ENCODE peak calls at places on chromosomes 5 and 9, in eight cellular contexts. Y, B, R, S, N, Z, A and T are unnamed samples. For H3K36me3, the result is how much of the 10 kb centered on the place peaks cover.

GRCh38 chr9:114621975-114622609 is 11.0 kb downstream of the TMEM268 start:
- DNase-seq in Y (no peak), B (no peak), R (no peak), S (no peak), N (peak), Z (no peak), A (no peak), T (no peak)

GRCh38 chr5:87190041-87190440 is 77.6 kb upstream of the RASA1 start:
- DNase-seq in Y (no peak), B (no peak), R (no peak), S (no peak), N (no peak), Z (no peak), A (no peak), T (no peak)

GRCh38 chr5:121976979-121977378 is 15.2 kb downstream of the SRFBP1 start:
- DNase-seq in Y (no peak), B (no peak), R (no peak), S (no peak), N (peak), Z (no peak), A (no peak), T (no peak)

GRCh38 chr9:2725126-2725525 is 7.8 kb downstream of the KCNV2 start:
- DNase-seq in Y (no peak), B (no peak), R (no peak), S (no peak), N (no peak), Z (no peak), A (no peak), T (no peak)

GRCh38 chr5:74945561-74946165 is 79.5 kb upstream of the FAM169A start:
- DNase-seq in Y (no peak), B (no peak), R (no peak), S (no peak), N (no peak), Z (no peak), A (no peak), T (no peak)

GRCh38 chr9:106980551-106981101 is 117.7 kb downstream of the ZNF462 start:
- DNase-seq in Y (no peak), B (no peak), R (no peak), S (no peak), N (no peak), Z (no peak), A (no peak), T (no peak)

GRCh38 chr5:96714951-96715451 is 52.8 kb downstream of the CAST start:
- DNase-seq in Y (peak), B (no peak), R (peak), S (no peak), N (peak), Z (no peak), A (no peak), T (peak)

GRCh38 chr5:134794136-134794535 is 35.6 kb downstream of the DDX46 start:
- DNase-seq in Y (no peak), B (no peak), R (no peak), S (no peak), N (peak), Z (no peak), A (no peak), T (no peak)

GRCh38 chr5:44568519-44568918 is 179.3 kb upstream of the FGF10 start:
- DNase-seq in Y (no peak), B (no peak), R (no peak), S (no peak), N (no peak), Z (no peak), A (no peak), T (no peak)

GRCh38 chr5:169599451-169599850 is 15.9 kb downstream of the SPDL1 start:
- DNase-seq in Y (no peak), B (no peak), R (no peak), S (no peak), N (no peak), Z (no peak), A (no peak), T (no peak)

GRCh38 chr5:96963267-96963666 is 27.4 kb downstream of the LNPEP start:
- DNase-seq in Y (no peak), B (no peak), R (peak), S (no peak), N (peak), Z (no peak), A (no peak), T (no peak)

GRCh38 chr9:122190597-122191381 is 31.1 kb downstream of the MORN5 start:
- DNase-seq in Y (peak), B (no peak), R (no peak), S (no peak), N (no peak), Z (no peak), A (no peak), T (no peak)

GRCh38 chr9:36867672-36868471 is 166.2 kb downstream of the PAX5 start:
- DNase-seq in Y (no peak), B (no peak), R (no peak), S (no peak), N (no peak), Z (no peak), A (no peak), T (peak)

GRCh38 chr5:138601444-138601843 is 26.2 kb upstream of the HSPA9 start:
- DNase-seq in Y (peak), B (no peak), R (no peak), S (no peak), N (peak), Z (no peak), A (no peak), T (no peak)

GRCh38 chr5:124527220-124527991 is 219.0 kb downstream of the ZNF608 start:
- DNase-seq in Y (no peak), B (no peak), R (no peak), S (no peak), N (peak), Z (no peak), A (no peak), T (peak)

GRCh38 chr5:138653502-138653901 is 78.3 kb upstream of the HSPA9 start:
- DNase-seq in Y (peak), B (no peak), R (no peak), S (no peak), N (peak), Z (no peak), A (peak), T (peak)

DNA sequence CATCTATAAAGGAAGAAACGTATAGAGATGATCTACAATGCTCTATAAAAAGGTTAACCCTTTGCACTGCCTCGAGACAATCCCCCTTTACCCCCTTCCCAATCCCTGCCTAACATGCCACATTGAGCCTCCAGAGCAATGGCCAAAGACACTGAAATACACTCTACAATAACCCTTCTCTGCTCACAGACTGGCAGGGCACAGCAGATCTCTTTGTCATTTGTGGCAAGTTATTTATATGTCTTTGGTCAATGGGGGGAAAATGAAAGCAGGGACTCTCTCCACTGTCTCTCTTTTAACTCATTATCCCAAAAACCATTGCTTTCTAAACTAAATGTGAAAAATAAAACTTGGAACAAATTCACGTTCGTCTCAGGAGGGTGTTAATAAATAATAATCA is 51.7 kb downstream of the PTCH1 start:
- DNase-seq in Y (no peak), B (no peak), R (no peak), S (no peak), N (no peak), Z (no peak), A (no peak), T (no peak)
- H3K36me3 ChIP-seq in Y (under half), B (under half), R (half or more), S (half or more), N (under half), Z (under half), A (under half), T (under half)

GRCh38 chr9:86685556-86685955 is 261.8 kb downstream of the GAS1 start:
- DNase-seq in Y (no peak), B (no peak), R (no peak), S (no peak), N (no peak), Z (no peak), A (no peak), T (no peak)
- H3K36me3 ChIP-seq in Y (under half), B (under half), R (under half), S (under half), N (under half), Z (under half), A (under half), T (under half)

GRCh38 chr5:313265-313664 is 8.2 kb upstream of the AHRR start:
- DNase-seq in Y (no peak), B (no peak), R (no peak), S (no peak), N (no peak), Z (no peak), A (peak), T (no peak)

GRCh38 chr5:312845-313244 is 8.7 kb upstream of the AHRR start:
- DNase-seq in Y (no peak), B (no peak), R (no peak), S (no peak), N (no peak), Z (no peak), A (peak), T (no peak)

GRCh38 chr5:314676-315487 is 6.6 kb upstream of the AHRR start:
- DNase-seq in Y (no peak), B (no peak), R (no peak), S (no peak), N (no peak), Z (no peak), A (peak), T (no peak)

GRCh38 chr5:315488-316209 is 5.9 kb upstream of the AHRR start:
- DNase-seq in Y (no peak), B (no peak), R (no peak), S (no peak), N (no peak), Z (no peak), A (peak), T (no peak)

GRCh38 chr5:313806-314376 is 7.6 kb upstream of the AHRR start:
- DNase-seq in Y (no peak), B (no peak), R (no peak), S (no peak), N (no peak), Z (no peak), A (peak), T (no peak)
- H3K36me3 ChIP-seq in Y (under half), B (under half), R (under half), S (half or more), N (under half), Z (under half), A (under half), T (under half)

DNA sequence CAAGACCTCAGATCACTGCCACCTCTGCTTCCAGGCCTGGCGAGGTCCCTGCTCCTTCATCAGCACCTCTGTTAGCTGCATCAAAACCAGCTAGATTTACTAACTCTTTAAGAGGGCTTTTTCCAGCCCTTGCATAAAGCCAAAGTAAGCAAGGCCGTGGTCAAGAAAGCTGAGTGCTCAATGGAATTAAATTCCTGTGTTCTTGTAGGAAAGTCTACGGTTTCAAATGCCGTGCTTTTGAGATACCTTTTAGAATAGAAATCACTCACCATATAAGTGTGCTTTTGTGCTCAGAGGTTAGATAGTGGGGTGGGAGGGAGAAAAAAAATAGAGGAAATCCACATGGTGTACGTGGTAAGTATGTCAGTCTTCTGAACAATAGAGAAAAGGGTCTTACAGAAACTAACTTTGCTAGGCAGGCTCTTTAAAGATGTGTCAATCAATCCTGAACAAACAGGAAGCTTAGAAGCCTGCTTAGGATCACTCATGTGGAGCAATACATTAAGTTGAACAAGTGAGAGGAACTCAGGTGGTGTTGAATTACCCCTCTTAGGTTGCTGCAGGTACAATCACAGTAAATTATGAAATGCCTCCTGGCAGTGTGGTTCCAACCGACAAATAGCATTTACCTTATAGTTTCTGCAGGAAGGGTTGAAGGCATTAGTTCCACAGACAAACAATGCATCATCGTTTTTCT is 79.7 kb downstream of the SEMA6A start:
- DNase-seq in Y (no peak), B (no peak), R (no peak), S (no peak), N (no peak), Z (no peak), A (no peak), T (no peak)
- H3K36me3 ChIP-seq in Y (under half), B (under half), R (under half), S (half or more), N (under half), Z (under half), A (half or more), T (under half)

DNA sequence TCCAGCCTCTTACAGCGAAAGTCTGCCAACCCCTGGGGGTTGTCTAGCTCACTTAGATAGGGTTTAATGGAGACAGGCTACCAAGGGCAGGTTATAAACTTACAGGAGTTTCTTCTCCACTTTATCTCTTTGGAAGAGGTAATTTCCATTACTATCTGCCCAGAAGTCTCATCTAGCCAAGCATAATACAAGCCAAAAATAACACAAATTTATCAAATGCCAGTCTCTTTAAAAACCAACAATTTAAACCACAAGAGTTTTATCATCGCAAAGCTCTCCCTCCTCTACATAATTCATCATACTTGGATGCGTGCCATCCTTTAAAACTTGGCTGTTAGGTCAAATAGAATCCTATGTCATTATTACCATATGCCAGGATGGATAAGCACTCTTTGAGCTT is 6.2 kb downstream of the RBM22 start:
- DNase-seq in Y (no peak), B (no peak), R (no peak), S (no peak), N (peak), Z (no peak), A (no peak), T (no peak)
- H3K36me3 ChIP-seq in Y (half or more), B (half or more), R (half or more), S (half or more), N (half or more), Z (under half), A (under half), T (under half)

GRCh38 chr9:137783521-137783920 is 94.1 kb upstream of the CACNA1B start:
- DNase-seq in Y (no peak), B (no peak), R (no peak), S (no peak), N (no peak), Z (peak), A (no peak), T (no peak)

GRCh38 chr9:137786511-137786920 is 91.1 kb upstream of the CACNA1B start:
- DNase-seq in Y (no peak), B (no peak), R (no peak), S (no peak), N (peak), Z (no peak), A (peak), T (no peak)

GRCh38 chr9:137785704-137786161 is 91.8 kb upstream of the CACNA1B start:
- DNase-seq in Y (no peak), B (no peak), R (no peak), S (peak), N (no peak), Z (no peak), A (peak), T (no peak)

GRCh38 chr9:137784046-137784445 is 93.5 kb upstream of the CACNA1B start:
- DNase-seq in Y (no peak), B (no peak), R (no peak), S (no peak), N (no peak), Z (peak), A (peak), T (no peak)

GRCh38 chr9:137784641-137785513 is 92.7 kb upstream of the CACNA1B start:
- DNase-seq in Y (no peak), B (no peak), R (no peak), S (no peak), N (no peak), Z (peak), A (peak), T (no peak)
- H3K36me3 ChIP-seq in Y (under half), B (under half), R (under half), S (half or more), N (under half), Z (under half), A (under half), T (under half)

DNA sequence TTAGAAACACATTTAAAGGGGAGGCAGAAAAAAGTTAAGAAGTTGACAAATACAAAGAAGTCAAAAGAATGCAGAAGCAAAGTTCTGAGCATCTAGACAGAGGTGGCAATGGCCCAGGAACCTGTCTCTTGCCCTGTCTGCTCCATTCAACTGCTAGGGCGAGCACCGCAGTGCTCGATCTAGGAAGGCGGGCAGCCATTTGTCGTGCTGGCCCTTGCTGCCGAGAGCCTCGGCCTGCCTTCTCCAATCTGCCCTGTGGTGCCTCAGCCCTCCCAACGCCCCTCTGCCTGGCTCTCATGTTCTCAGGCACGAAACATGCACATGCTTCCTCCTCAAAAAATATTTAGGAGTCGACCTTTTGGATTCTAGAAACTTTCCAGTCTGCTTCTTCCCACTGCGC is 42.2 kb downstream of the DDX31 start:
- DNase-seq in Y (no peak), B (no peak), R (no peak), S (no peak), N (no peak), Z (no peak), A (no peak), T (no peak)
- H3K36me3 ChIP-seq in Y (under half), B (under half), R (half or more), S (half or more), N (under half), Z (under half), A (under half), T (under half)

GRCh38 chr9:92313624-92314012 is 11.5 kb downstream of the NOL8 start:
- DNase-seq in Y (no peak), B (no peak), R (no peak), S (no peak), N (no peak), Z (no peak), A (no peak), T (no peak)

GRCh38 chr9:92312887-92313623 is 12.1 kb downstream of the NOL8 start:
- DNase-seq in Y (no peak), B (no peak), R (no peak), S (no peak), N (peak), Z (no peak), A (no peak), T (no peak)

GRCh38 chr9:92310562-92310961 is 14.6 kb downstream of the NOL8 start:
- DNase-seq in Y (no peak), B (no peak), R (no peak), S (no peak), N (no peak), Z (no peak), A (no peak), T (no peak)

DNA sequence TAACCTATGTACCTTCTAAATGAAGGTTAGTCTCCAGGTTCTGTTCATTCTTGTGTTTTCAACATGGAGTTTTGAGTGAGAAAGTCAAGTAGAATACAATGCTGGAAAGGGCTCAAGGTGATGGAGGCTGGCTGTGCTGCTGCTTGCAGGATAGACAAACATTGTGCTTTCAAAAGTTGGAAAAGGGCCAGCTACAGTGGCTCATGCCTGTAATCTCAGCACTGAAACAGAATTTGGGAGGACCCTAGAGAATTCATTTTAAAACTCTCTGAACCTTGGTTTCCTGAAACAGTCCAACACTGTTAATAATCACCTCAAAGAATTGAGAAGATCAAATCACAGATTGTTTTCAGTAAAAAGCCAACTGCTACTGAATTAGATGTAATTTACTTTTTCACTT is 15.4 kb upstream of the IARS1 start:
- DNase-seq in Y (no peak), B (no peak), R (no peak), S (no peak), N (peak), Z (no peak), A (no peak), T (no peak)
- H3K36me3 ChIP-seq in Y (under half), B (half or more), R (half or more), S (half or more), N (half or more), Z (under half), A (under half), T (under half)